ENCODE peak calls at places on chromosomes 1 and 21, in four cellular contexts. One of them, this sample, is unnamed.

GRCh38 chr21:44548922-44549321 is 2.4 kb downstream of the KRTAP10-2 start:
- DNase-seq in ascending aorta: no peak
- DNase-seq in DND-41: no peak
- DNase-seq in choroid plexus epithelial cell: no peak
- DNase-seq in this sample: no peak

GRCh38 chr1:21397813-21398188 is 42.1 kb upstream of the NBPF3 start:
- DNase-seq in DND-41: peak
- DNase-seq in choroid plexus epithelial cell: no peak
- DNase-seq in ascending aorta: no peak
- DNase-seq in this sample: peak

GRCh38 chr1:20376880-20377494 is 86.3 kb downstream of the VWA5B1 start:
- DNase-seq in ascending aorta: no peak
- DNase-seq in DND-41: peak
- DNase-seq in choroid plexus epithelial cell: peak
- DNase-seq in this sample: peak

GRCh38 chr1:58158006-58158405 is 388.5 kb downstream of the OMA1 start:
- DNase-seq in choroid plexus epithelial cell: no peak
- DNase-seq in ascending aorta: no peak
- DNase-seq in DND-41: no peak
- DNase-seq in this sample: no peak

GRCh38 chr21:14086553-14086952 is 124.2 kb downstream of the LIPI start:
- DNase-seq in ascending aorta: no peak
- DNase-seq in choroid plexus epithelial cell: no peak
- DNase-seq in DND-41: no peak
- DNase-seq in this sample: no peak

GRCh38 chr1:44810101-44810761 is 1.9 kb downstream of the BTBD19 start:
- DNase-seq in DND-41: no peak
- DNase-seq in choroid plexus epithelial cell: peak
- DNase-seq in ascending aorta: peak
- DNase-seq in this sample: no peak

GRCh38 chr1:32051706-32052105 is 21.0 kb upstream of the TMEM39B start:
- DNase-seq in choroid plexus epithelial cell: peak
- DNase-seq in ascending aorta: no peak
- DNase-seq in DND-41: no peak
- DNase-seq in this sample: no peak

GRCh38 chr21:46426313-46427046 is 32.2 kb upstream of the DIP2A start:
- DNase-seq in DND-41: no peak
- DNase-seq in choroid plexus epithelial cell: no peak
- DNase-seq in ascending aorta: no peak
- DNase-seq in this sample: no peak

GRCh38 chr1:178397678-178398077 is 99.1 kb downstream of the CLEC20A start:
- DNase-seq in ascending aorta: no peak
- DNase-seq in choroid plexus epithelial cell: no peak
- DNase-seq in DND-41: no peak
- DNase-seq in this sample: no peak

GRCh38 chr1:242477944-242478343 is 46.6 kb downstream of the PLD5 start:
- DNase-seq in DND-41: no peak
- DNase-seq in choroid plexus epithelial cell: no peak
- DNase-seq in ascending aorta: no peak
- DNase-seq in this sample: no peak

GRCh38 chr1:60903591-60903990 is 178.8 kb upstream of the NFIA start:
- DNase-seq in ascending aorta: no peak
- DNase-seq in choroid plexus epithelial cell: no peak
- DNase-seq in DND-41: no peak
- DNase-seq in this sample: no peak

DNA sequence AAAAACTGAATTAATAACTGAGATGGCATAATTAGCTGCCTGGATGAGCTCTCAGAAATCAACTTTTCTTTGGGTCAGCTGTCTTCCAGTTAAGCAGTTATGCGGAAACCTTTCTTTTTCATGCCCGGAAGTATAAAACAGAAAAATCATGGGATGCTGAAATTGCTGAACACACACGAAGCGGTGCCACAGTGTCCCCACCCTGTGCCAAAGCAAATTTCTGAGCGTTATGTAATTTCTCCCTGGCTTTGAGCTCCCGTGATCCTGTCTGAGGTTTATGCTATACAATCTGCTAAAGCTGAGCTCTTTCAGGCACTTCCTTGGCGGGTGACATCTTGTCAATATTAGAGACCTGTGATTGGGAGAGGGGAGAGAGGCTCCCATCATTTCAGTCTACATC is 201.6 kb downstream of the ROR1 start:
- DNase-seq in DND-41: no peak
- DNase-seq in ascending aorta: no peak
- DNase-seq in choroid plexus epithelial cell: no peak
- DNase-seq in this sample: no peak
- H3K4me3 ChIP-seq in DND-41: no peak
- H3K4me3 ChIP-seq in ascending aorta: peak
- H3K4me3 ChIP-seq in choroid plexus epithelial cell: no peak
- H3K4me3 ChIP-seq in this sample: no peak

GRCh38 chr1:55197106-55197505 is 18.1 kb downstream of the USP24 start:
- DNase-seq in DND-41: no peak
- DNase-seq in choroid plexus epithelial cell: no peak
- DNase-seq in ascending aorta: no peak
- DNase-seq in this sample: no peak
- H3K4me3 ChIP-seq in DND-41: no peak
- H3K4me3 ChIP-seq in choroid plexus epithelial cell: no peak
- H3K4me3 ChIP-seq in ascending aorta: no peak
- H3K4me3 ChIP-seq in this sample: no peak

GRCh38 chr1:40373323-40374283 is at the start of gene SMAP2:
- DNase-seq in DND-41: peak
- DNase-seq in ascending aorta: peak
- DNase-seq in choroid plexus epithelial cell: peak
- DNase-seq in this sample: peak

GRCh38 chr1:40371707-40372258 is 1.7 kb upstream of the SMAP2 start:
- DNase-seq in ascending aorta: no peak
- DNase-seq in DND-41: no peak
- DNase-seq in choroid plexus epithelial cell: no peak
- DNase-seq in this sample: no peak

GRCh38 chr1:40377512-40377911 is 4.0 kb downstream of the SMAP2 start:
- DNase-seq in DND-41: no peak
- DNase-seq in choroid plexus epithelial cell: no peak
- DNase-seq in ascending aorta: no peak
- DNase-seq in this sample: no peak

GRCh38 chr1:40372658-40373322 is 737 bp upstream of the SMAP2 start:
- DNase-seq in DND-41: no peak
- DNase-seq in ascending aorta: no peak
- DNase-seq in choroid plexus epithelial cell: no peak
- DNase-seq in this sample: no peak
- H3K4me3 ChIP-seq in DND-41: no peak
- H3K4me3 ChIP-seq in ascending aorta: peak
- H3K4me3 ChIP-seq in choroid plexus epithelial cell: no peak
- H3K4me3 ChIP-seq in this sample: peak

GRCh38 chr1:59393211-59394180 is 96.6 kb downstream of the FGGY start:
- DNase-seq in ascending aorta: peak
- DNase-seq in DND-41: no peak
- DNase-seq in choroid plexus epithelial cell: peak
- DNase-seq in this sample: no peak
- H3K4me3 ChIP-seq in ascending aorta: no peak
- H3K4me3 ChIP-seq in DND-41: no peak
- H3K4me3 ChIP-seq in choroid plexus epithelial cell: peak
- H3K4me3 ChIP-seq in this sample: no peak